ENCODE peak calls at places on chromosomes 3 and 15, in seven cellular contexts. T is mesothelial cell of epicardium, X is AG04450, R is psoas muscle, Q is AG04449, S is fibroblast of villous mesenchyme, B is foreskin fibroblast. D is an unnamed sample.

GRCh38 chr15:59741274-59741906 is 52.3 kb upstream of the BNIP2 start:
- DNase-seq in T (no peak), X (no peak), R (no peak), Q (no peak), S (peak; percentile 15), B (peak; percentile 14), D (no peak)

GRCh38 chr3:52056521-52056967 is at the start of gene DUSP7:
- DNase-seq in T (peak; percentile 74), X (no peak), R (peak; percentile 86), Q (no peak), S (peak; percentile 72), B (peak; percentile 62), D (peak; percentile 67)

GRCh38 chr3:76912966-76913365 is 126.9 kb upstream of the ROBO2 start:
- DNase-seq in T (no peak), X (no peak), R (no peak), Q (no peak), S (no peak), B (no peak), D (no peak)

GRCh38 chr3:71444028-71444860 is 139.3 kb downstream of the FOXP1 start:
- DNase-seq in T (no peak), X (peak; percentile 59), R (peak; percentile 61), Q (peak; percentile 21), S (peak; percentile 23), B (peak; percentile 67), D (peak; percentile 48)

GRCh38 chr3:190566043-190566933 is 52.4 kb downstream of the IL1RAP start:
- DNase-seq in T (no peak), X (peak; percentile 98), R (peak; percentile 80), Q (peak; percentile 99), S (peak; percentile 100), B (peak; percentile 99), D (no peak)

GRCh38 chr3:153072856-153073255 is 89.2 kb upstream of the RAP2B start:
- DNase-seq in T (no peak), X (no peak), R (no peak), Q (no peak), S (no peak), B (no peak), D (no peak)

GRCh38 chr3:133437391-133438093 is 37.7 kb downstream of the BFSP2 start:
- DNase-seq in T (no peak), X (no peak), R (no peak), Q (no peak), S (no peak), B (no peak), D (no peak)

GRCh38 chr3:195010551-195011100 is 260.3 kb downstream of the XXYLT1 start:
- DNase-seq in T (no peak), X (no peak), R (no peak), Q (no peak), S (no peak), B (no peak), D (no peak)

GRCh38 chr15:57352535-57353316 is 23.6 kb upstream of the CGNL1 start:
- DNase-seq in T (no peak), X (no peak), R (no peak), Q (no peak), S (no peak), B (no peak), D (no peak)

GRCh38 chr3:60810876-60811275 is 440.4 kb downstream of the FHIT start:
- DNase-seq in T (no peak), X (no peak), R (no peak), Q (no peak), S (peak; percentile 48), B (no peak), D (no peak)

GRCh38 chr3:70951937-70952492 is 631.5 kb downstream of the FOXP1 start:
- DNase-seq in T (no peak), X (no peak), R (no peak), Q (no peak), S (peak; percentile 12), B (no peak), D (no peak)

GRCh38 chr3:53780806-53781205 is 65.4 kb downstream of the CHDH start:
- DNase-seq in T (no peak), X (no peak), R (no peak), Q (no peak), S (no peak), B (no peak), D (no peak)

GRCh38 chr3:184579513-184579912 is 17.9 kb downstream of the EPHB3 start:
- DNase-seq in T (no peak), X (no peak), R (no peak), Q (no peak), S (no peak), B (no peak), D (no peak)

GRCh38 chr3:184450542-184450941 is 70.7 kb downstream of the CHRD start:
- DNase-seq in T (no peak), X (no peak), R (no peak), Q (no peak), S (no peak), B (no peak), D (no peak)

GRCh38 chr3:10428393-10429091 is 76.8 kb downstream of the ATP2B2 start:
- DNase-seq in T (no peak), X (no peak), R (peak; percentile 74), Q (no peak), S (no peak), B (no peak), D (no peak)

GRCh38 chr3:101896103-101896757 is 46.9 kb downstream of the NFKBIZ start:
- DNase-seq in T (no peak), X (no peak), R (no peak), Q (no peak), S (no peak), B (peak; percentile 21), D (no peak)

GRCh38 chr15:70101459-70102113 is 3.9 kb upstream of the TLE3 start:
- DNase-seq in T (peak; percentile 76), X (peak; percentile 89), R (peak; percentile 67), Q (no peak), S (peak; percentile 99), B (peak; percentile 81), D (no peak)

GRCh38 chr3:151382671-151383070 is 1.9 kb downstream of the P2RY12 start:
- DNase-seq in T (no peak), X (no peak), R (no peak), Q (no peak), S (no peak), B (no peak), D (no peak)

GRCh38 chr15:64536244-64536836 is 76.0 kb downstream of the ZNF609 start:
- DNase-seq in T (no peak), X (peak; percentile 53), R (no peak), Q (peak; percentile 50), S (peak; percentile 82), B (peak; percentile 77), D (no peak)

GRCh38 chr15:78565951-78566774 is 843 bp downstream of the CHRNA5 start:
- DNase-seq in T (peak; percentile 44), X (no peak), R (no peak), Q (no peak), S (peak; percentile 8), B (peak; percentile 17), D (no peak)

GRCh38 chr3:171566803-171567422 is 106.7 kb upstream of the TNIK start:
- DNase-seq in T (no peak), X (peak; percentile 10), R (no peak), Q (no peak), S (peak; percentile 60), B (peak; percentile 16), D (no peak)

DNA sequence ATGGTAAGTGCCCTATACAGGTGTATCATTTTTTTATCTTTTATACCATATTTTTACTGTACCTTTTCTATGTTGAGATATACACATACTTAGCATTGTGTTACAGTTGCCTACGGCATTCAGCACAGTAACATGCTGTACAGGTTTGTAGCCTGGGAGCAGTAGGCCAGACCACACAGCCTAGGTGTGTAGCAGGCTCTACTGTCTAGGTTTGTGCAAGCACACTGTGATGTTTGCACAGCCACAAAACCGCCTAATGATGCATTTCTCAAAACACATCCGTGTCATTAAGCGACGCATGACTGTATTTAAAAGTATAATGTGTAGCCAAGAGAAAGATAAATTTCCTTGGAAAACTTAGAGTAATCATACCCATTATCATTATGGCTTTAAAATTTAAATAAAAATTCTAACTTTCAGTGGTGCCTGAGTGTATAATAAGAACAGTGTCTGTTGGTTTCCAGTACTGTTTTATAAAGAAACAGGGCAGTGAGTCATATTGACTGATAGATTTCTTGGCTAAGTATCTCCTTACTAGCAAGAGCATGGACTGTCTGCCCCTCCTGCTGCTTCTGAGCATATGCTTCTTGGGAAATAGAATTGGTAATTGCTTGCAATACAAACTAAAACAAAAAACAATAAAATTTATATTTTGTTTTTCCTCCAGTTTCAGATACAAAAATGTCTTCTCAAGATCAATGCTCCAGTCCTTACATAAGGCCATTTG is 18.3 kb downstream of the CALML4 start:
- DNase-seq in T (no peak), X (peak; percentile 46), R (no peak), Q (peak; percentile 40), S (peak; percentile 59), B (peak; percentile 60), D (no peak)
- TF ChIP-seq CTCF in T (no peak), X (no peak), R (no peak), Q (no peak), S (no peak), B (no peak), D (no peak)

GRCh38 chr3:13345772-13346171 is 74.3 kb downstream of the NUP210 start:
- DNase-seq in T (no peak), X (no peak), R (no peak), Q (no peak), S (no peak), B (no peak), D (no peak)
- TF ChIP-seq CTCF in T (no peak), X (no peak), R (no peak), Q (no peak), S (no peak), B (no peak), D (no peak)

GRCh38 chr15:94229591-94230365 is 1.6 kb upstream of the MCTP2 start:
- DNase-seq in T (no peak), X (no peak), R (no peak), Q (no peak), S (no peak), B (no peak), D (peak; percentile 54)

GRCh38 chr15:94232107-94232506 is 746 bp downstream of the MCTP2 start:
- DNase-seq in T (no peak), X (no peak), R (no peak), Q (no peak), S (no peak), B (no peak), D (no peak)

GRCh38 chr15:94230886-94231727 is at the start of gene MCTP2:
- DNase-seq in T (peak; percentile 60), X (peak; percentile 39), R (peak; percentile 85), Q (peak; percentile 50), S (peak; percentile 94), B (no peak), D (peak; percentile 93)

GRCh38 chr15:94230436-94230885 is 900 bp upstream of the MCTP2 start:
- DNase-seq in T (no peak), X (no peak), R (no peak), Q (no peak), S (peak; percentile 65), B (no peak), D (no peak)

DNA sequence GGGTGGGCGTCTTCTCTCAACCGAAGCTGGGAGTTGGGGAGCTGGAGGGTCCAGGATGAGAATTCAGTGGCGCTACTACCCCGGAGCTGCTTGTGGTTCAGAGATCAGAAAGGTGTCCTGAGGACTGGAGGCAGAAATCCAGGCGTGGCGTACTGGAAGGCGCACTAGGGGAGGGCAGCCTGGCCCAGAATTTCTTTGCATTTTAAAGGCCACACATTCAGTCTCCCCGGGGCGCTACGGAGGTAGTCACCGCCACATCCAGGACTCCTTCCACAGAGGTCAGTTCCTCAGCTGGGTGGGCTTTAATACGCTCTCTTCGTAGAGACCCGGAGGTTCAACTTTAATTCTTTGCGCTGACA is 346 bp downstream of the MCTP2 start:
- DNase-seq in T (peak; percentile 53), X (no peak), R (peak; percentile 46), Q (no peak), S (peak; percentile 48), B (no peak), D (peak; percentile 37)
- TF ChIP-seq CTCF in T (no peak), X (no peak), R (no peak), Q (no peak), S (no peak), B (no peak), D (peak; percentile 3)

GRCh38 chr15:48406911-48407310 is 75.7 kb downstream of the DUT start:
- DNase-seq in T (no peak), X (no peak), R (no peak), Q (no peak), S (no peak), B (no peak), D (no peak)
- TF ChIP-seq CTCF in T (no peak), X (peak; percentile 33), R (no peak), Q (peak; percentile 7), S (peak; percentile 43), B (peak; percentile 22), D (no peak)